ENCODE peak calls at places on chromosomes 3 and 15, in five cellular contexts. N is dermis microvascular lymphatic vessel endothelial cell; E is cardiac muscle cell; V is stimulated activated naive CD4-positive, alpha-beta T cell; T is mesendoderm. Z is an unnamed sample.

GRCh38 chr15:79051941-79052731 is 38.4 kb downstream of the RASGRF1 start:
- DNase-seq in N (no peak), E (no peak), V (no peak), T (no peak), Z (no peak)

GRCh38 chr15:84001655-84002054 is 233.9 kb upstream of the GOLGA6L4 start:
- DNase-seq in N (no peak), E (no peak), V (no peak), T (no peak), Z (no peak)

GRCh38 chr3:133570937-133571320 is 2.6 kb upstream of the CDV3 start:
- DNase-seq in N (no peak), E (no peak), V (no peak), T (no peak), Z (no peak)

GRCh38 chr15:25171111-25171811 is 216.5 kb downstream of the SNRPN start:
- DNase-seq in N (no peak), E (no peak), V (no peak), T (no peak), Z (no peak)

GRCh38 chr3:14422016-14422963 is 19.9 kb downstream of the SLC6A6 start:
- DNase-seq in N (no peak), E (no peak), V (no peak), T (no peak), Z (no peak)

GRCh38 chr3:38375072-38375471 is 28.5 kb downstream of the XYLB start:
- DNase-seq in N (no peak), E (no peak), V (no peak), T (no peak), Z (no peak)

GRCh38 chr3:13451301-13451673 is 28.8 kb upstream of the HDAC11 start:
- DNase-seq in N (no peak), E (no peak), V (no peak), T (no peak), Z (no peak)

GRCh38 chr3:66092175-66092990 is 53.7 kb upstream of the MAGI1 start:
- DNase-seq in N (no peak), E (no peak), V (no peak), T (no peak), Z (no peak)

GRCh38 chr3:184156522-184156955 is 1.4 kb downstream of the DVL3 start:
- DNase-seq in N (no peak), E (peak), V (no peak), T (peak), Z (peak)

Z was measured in HT1080.